ENCODE peak calls at places on chromosomes 11 and 22, in seven cellular contexts. R is stimulated activated CD4-positive, alpha-beta T cell treated with anti-CD3 and anti-CD28 coated beads, Interleukin-4, amount 100 ng/mL, for 1 hour; G is BE2C; P is Kasumi-1; S is T-helper 9 cell; I is myocyte; W is T-cell. V is an unnamed sample.

GRCh38 chr22:23831261-23831660 is 7.5 kb downstream of the DERL3 start:
- DNase-seq in R (no peak), G (no peak), P (no peak), S (no peak), I (no peak), W (no peak), V (no peak)

GRCh38 chr11:41382927-41383326 is 76.5 kb downstream of the LRRC4C start:
- DNase-seq in R (no peak), G (no peak), P (no peak), S (no peak), I (no peak), W (no peak), V (no peak)

GRCh38 chr11:70466154-70466553 is 67.8 kb downstream of the CTTN start:
- DNase-seq in R (no peak), G (no peak), P (no peak), S (no peak), I (no peak), W (no peak), V (no peak)

GRCh38 chr11:63666874-63667273 is 4.3 kb downstream of the ATL3 start:
- DNase-seq in R (no peak), G (no peak), P (no peak), S (no peak), I (no peak), W (no peak), V (no peak)

GRCh38 chr11:66846671-66847091 is 3.4 kb downstream of the RCE1 start:
- DNase-seq in R (no peak), G (no peak), P (no peak), S (no peak), I (no peak), W (no peak), V (no peak)

GRCh38 chr22:45033136-45033535 is 23.3 kb upstream of the PHF21B start:
- DNase-seq in R (no peak), G (no peak), P (no peak), S (no peak), I (peak), W (no peak), V (no peak)

GRCh38 chr22:23533328-23533762 is 46.7 kb downstream of the IGLL1 start:
- DNase-seq in R (peak), G (peak), P (peak), S (no peak), I (peak), W (no peak), V (no peak)

GRCh38 chr11:117819096-117820040 is 5.2 kb downstream of the FXYD2 start:
- DNase-seq in R (no peak), G (peak), P (peak), S (no peak), I (peak), W (no peak), V (peak)

GRCh38 chr11:122248939-122249338 is 132.9 kb upstream of the BLID start:
- DNase-seq in R (no peak), G (no peak), P (no peak), S (no peak), I (no peak), W (no peak), V (no peak)

GRCh38 chr22:37657590-37658132 is 862 bp upstream of the PDXP start:
- DNase-seq in R (no peak), G (no peak), P (peak), S (no peak), I (peak), W (no peak), V (no peak)

GRCh38 chr11:77525455-77526091 is 51.7 kb upstream of the PAK1 start:
- DNase-seq in R (no peak), G (no peak), P (no peak), S (no peak), I (peak), W (no peak), V (no peak)

GRCh38 chr11:46144741-46145140 is 23.5 kb upstream of the PHF21A start:
- DNase-seq in R (no peak), G (no peak), P (no peak), S (no peak), I (no peak), W (no peak), V (no peak)

GRCh38 chr11:70270877-70271634 is 566 bp downstream of the PPFIA1 start:
- DNase-seq in R (peak), G (peak), P (peak), S (peak), I (peak), W (peak), V (no peak)

GRCh38 chr11:74462009-74462408 is 5.3 kb downstream of the KCNE3 start:
- DNase-seq in R (no peak), G (peak), P (peak), S (no peak), I (peak), W (no peak), V (peak)

GRCh38 chr11:104876838-104877500 is 21.3 kb downstream of the CASP12 start:
- DNase-seq in R (no peak), G (peak), P (no peak), S (no peak), I (no peak), W (no peak), V (no peak)

GRCh38 chr22:40635940-40636379 is 559 bp downstream of the MRTFA start:
- DNase-seq in R (peak), G (no peak), P (no peak), S (peak), I (no peak), W (no peak), V (no peak)

GRCh38 chr11:63804259-63804658 is 9.0 kb upstream of the SPINDOC start:
- DNase-seq in R (no peak), G (no peak), P (no peak), S (no peak), I (no peak), W (no peak), V (no peak)

GRCh38 chr11:73210916-73211667 is 7.0 kb upstream of the P2RY2 start:
- DNase-seq in R (no peak), G (no peak), P (no peak), S (no peak), I (no peak), W (no peak), V (no peak)

GRCh38 chr11:103807806-103808205 is 228.6 kb upstream of the DDI1 start:
- DNase-seq in R (no peak), G (no peak), P (no peak), S (no peak), I (no peak), W (no peak), V (no peak)

GRCh38 chr11:18704698-18705097 is 6.1 kb downstream of the TMEM86A start:
- DNase-seq in R (no peak), G (no peak), P (no peak), S (no peak), I (no peak), W (no peak), V (no peak)

GRCh38 chr11:84420261-84420660 is 1134.1 kb upstream of the CCDC90B start:
- DNase-seq in R (no peak), G (no peak), P (no peak), S (no peak), I (no peak), W (no peak), V (no peak)

GRCh38 chr22:22520667-22521602 is 865 bp upstream of the ZNF280A start:
- DNase-seq in R (no peak), G (no peak), P (no peak), S (no peak), I (no peak), W (no peak), V (no peak)